ENCODE peak calls at places on chromosome 10, in six cellular contexts. M is body of pancreas, W is SK-N-SH, O is hepatocyte, L is K562, Q is H1. K is an unnamed sample. For H3K27me3, the result is how much of the 10 kb centered on the place peaks cover.

GRCh38 chr10:4947039-4947634 is 16.1 kb upstream of the AKR1C1 start:
- DNase-seq in M (no peak), W (no peak), O (no peak), L (no peak), Q (no peak), K (no peak)

GRCh38 chr10:3652886-3653285 is 132.1 kb downstream of the KLF6 start:
- DNase-seq in M (no peak), W (peak), O (no peak), L (no peak), Q (no peak), K (no peak)

GRCh38 chr10:74194545-74194944 is 43.5 kb downstream of the ADK start:
- DNase-seq in M (no peak), W (no peak), O (no peak), L (no peak), Q (no peak), K (no peak)

GRCh38 chr10:77628906-77629730 is 8.5 kb downstream of the KCNMA1 start:
- DNase-seq in M (no peak), W (no peak), O (no peak), L (no peak), Q (no peak), K (no peak)

GRCh38 chr10:125543796-125544195 is 139.2 kb downstream of the TEX36 start:
- DNase-seq in M (no peak), W (no peak), O (no peak), L (no peak), Q (peak), K (no peak)

GRCh38 chr10:24513155-24513554 is 210.5 kb downstream of the ARHGAP21 start:
- DNase-seq in M (no peak), W (no peak), O (peak), L (no peak), Q (peak), K (peak)

GRCh38 chr10:60943372-60944158 is 420 bp downstream of the RHOBTB1 start:
- DNase-seq in M (peak), W (peak), O (peak), L (peak), Q (peak), K (peak)

GRCh38 chr10:68550747-68551411 is 9.3 kb upstream of the TET1 start:
- DNase-seq in M (peak), W (peak), O (peak), L (peak), Q (peak), K (peak)

GRCh38 chr10:95214369-95214768 is 20.3 kb downstream of the ACSM6 start:
- DNase-seq in M (no peak), W (no peak), O (no peak), L (no peak), Q (no peak), K (no peak)

GRCh38 chr10:97332586-97333350 is 1.8 kb downstream of the FRAT2 start:
- DNase-seq in M (peak), W (no peak), O (peak), L (peak), Q (no peak), K (peak)

GRCh38 chr10:96073722-96074121 is 30.3 kb downstream of the CCNJ start:
- DNase-seq in M (no peak), W (no peak), O (no peak), L (peak), Q (no peak), K (no peak)

GRCh38 chr10:13877154-13877909 is 290.6 kb downstream of the PRPF18 start:
- DNase-seq in M (peak), W (no peak), O (no peak), L (no peak), Q (no peak), K (no peak)

GRCh38 chr10:131746241-131746711 is 154.5 kb upstream of the PPP2R2D start:
- DNase-seq in M (no peak), W (no peak), O (no peak), L (no peak), Q (no peak), K (no peak)

GRCh38 chr10:22022257-22023051 is 18.9 kb upstream of the DNAJC1 start:
- DNase-seq in M (no peak), W (peak), O (peak), L (peak), Q (no peak), K (no peak)

GRCh38 chr10:75048669-75049098 is 62.8 kb upstream of the SAMD8 start:
- DNase-seq in M (peak), W (no peak), O (peak), L (no peak), Q (no peak), K (no peak)

GRCh38 chr10:112475565-112476233 is 28.7 kb downstream of the VTI1A start:
- DNase-seq in M (no peak), W (no peak), O (no peak), L (no peak), Q (no peak), K (no peak)

GRCh38 chr10:12876266-12876665 is 125.2 kb downstream of the CCDC3 start:
- DNase-seq in M (no peak), W (no peak), O (no peak), L (no peak), Q (no peak), K (no peak)

GRCh38 chr10:102230861-102231356 is 4.8 kb downstream of the ELOVL3 start:
- DNase-seq in M (peak), W (peak), O (peak), L (peak), Q (peak), K (no peak)

GRCh38 chr10:44647877-44648542 is 263.1 kb upstream of the CXCL12 start:
- DNase-seq in M (peak), W (no peak), O (no peak), L (no peak), Q (no peak), K (no peak)

DNA sequence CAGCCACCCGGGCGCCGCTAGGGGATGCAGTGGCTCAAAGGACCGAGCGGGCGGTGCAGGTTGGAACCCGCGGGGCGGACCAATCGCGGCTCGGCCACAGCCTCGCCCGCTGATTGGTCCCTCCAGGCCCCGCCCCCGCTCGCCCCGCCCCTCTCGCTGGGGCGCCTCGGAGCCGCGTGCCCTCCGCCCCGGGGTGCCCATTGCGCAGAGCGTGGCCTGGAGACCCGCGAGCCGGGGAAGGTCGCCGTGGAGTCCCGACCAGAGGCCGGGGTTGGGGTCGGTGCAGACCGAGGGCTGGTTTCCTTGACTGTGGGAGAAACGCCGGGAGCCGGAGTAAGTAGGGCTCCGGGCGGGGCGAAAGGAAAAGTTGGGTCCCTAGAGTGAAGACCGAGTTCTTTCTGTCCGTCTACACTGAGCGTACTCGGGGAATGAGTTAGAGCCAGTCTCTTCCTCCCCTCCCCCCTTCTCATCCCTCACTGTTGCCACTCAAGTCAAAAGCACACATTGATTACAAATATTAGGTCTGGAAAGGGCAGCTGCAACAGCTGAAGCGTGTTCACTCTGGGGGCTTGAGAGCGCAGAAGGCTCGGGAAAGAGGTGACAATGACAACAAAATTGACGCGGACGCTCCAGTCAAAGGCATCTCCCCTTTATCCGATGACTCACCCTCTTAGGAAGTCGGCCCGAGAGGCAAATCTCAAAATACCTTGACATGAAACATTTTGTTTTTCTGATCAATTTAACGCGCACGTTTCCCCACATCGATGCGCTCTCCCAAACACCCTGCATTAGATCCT is 844 bp upstream of the GATA3 start:
- DNase-seq in M (peak), W (peak), O (peak), L (peak), Q (peak), K (peak)
- H3K27me3 ChIP-seq in M (under half), W (under half), O (half or more), L (under half), Q (half or more), K (under half)

GRCh38 chr10:89374716-89375115 is 3.1 kb upstream of the IFIT1B start:
- DNase-seq in M (peak), W (peak), O (no peak), L (no peak), Q (no peak), K (no peak)
- H3K27me3 ChIP-seq in M (under half), W (under half), O (under half), L (under half), Q (under half), K (under half)

GRCh38 chr10:594584-595270 is 94.7 kb downstream of the DIP2C start:
- DNase-seq in M (no peak), W (no peak), O (no peak), L (no peak), Q (no peak), K (no peak)

GRCh38 chr10:593016-593415 is 96.5 kb downstream of the DIP2C start:
- DNase-seq in M (no peak), W (no peak), O (no peak), L (no peak), Q (no peak), K (no peak)

GRCh38 chr10:593901-594457 is 95.5 kb downstream of the DIP2C start:
- DNase-seq in M (peak), W (no peak), O (peak), L (no peak), Q (no peak), K (no peak)

GRCh38 chr10:591646-592045 is 97.8 kb downstream of the DIP2C start:
- DNase-seq in M (no peak), W (no peak), O (no peak), L (no peak), Q (no peak), K (no peak)

DNA sequence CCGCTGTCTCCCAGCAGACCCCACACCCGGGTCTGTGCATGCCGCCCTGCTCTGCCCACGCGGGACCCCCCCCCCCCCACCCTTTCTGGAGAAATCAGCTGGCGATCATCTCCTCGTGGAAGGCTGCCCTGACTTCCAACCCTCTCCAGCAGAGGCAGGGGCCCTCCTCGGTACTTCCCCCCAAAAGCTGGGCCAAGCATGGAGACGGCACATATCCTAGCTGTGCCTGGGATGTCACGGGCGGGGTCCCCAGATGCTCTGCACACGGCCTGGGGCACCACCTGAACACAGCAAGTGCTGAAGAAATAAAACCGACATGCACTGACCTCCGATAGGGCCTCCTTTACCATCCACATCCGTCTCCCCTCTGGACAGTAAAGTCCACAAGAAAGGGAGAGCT is 96.0 kb downstream of the DIP2C start:
- DNase-seq in M (no peak), W (no peak), O (no peak), L (no peak), Q (no peak), K (no peak)
- H3K27me3 ChIP-seq in M (under half), W (under half), O (under half), L (under half), Q (under half), K (under half)

DNA sequence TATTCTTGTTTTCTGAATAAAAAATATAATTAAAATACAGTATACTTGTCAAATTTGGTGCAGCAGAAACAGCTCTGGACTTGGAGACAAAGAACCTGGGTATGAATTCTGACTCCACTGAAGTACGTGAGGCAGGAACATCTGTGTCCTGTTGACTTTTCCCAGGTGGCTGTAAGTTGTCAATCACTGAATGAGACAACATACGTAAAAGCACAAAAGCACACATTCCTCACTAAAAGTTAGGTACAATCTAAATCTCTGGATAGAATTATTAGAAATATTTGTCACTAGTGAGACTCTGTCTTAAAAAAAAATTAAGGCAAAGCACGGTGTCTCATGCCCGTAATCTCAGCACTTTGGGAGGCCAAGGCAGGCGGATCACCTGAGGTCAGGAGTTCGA is 18.1 kb downstream of the CFAP58 start:
- DNase-seq in M (no peak), W (no peak), O (no peak), L (no peak), Q (no peak), K (no peak)
- H3K27me3 ChIP-seq in M (under half), W (under half), O (under half), L (under half), Q (under half), K (under half)

K was measured in Caco-2.